ENCODE peak calls at places on chromosomes 1 and 21, in eight cellular contexts. C, Z, D, E, T, G, L and I are unnamed samples.

GRCh38 chr1:180923024-180923841 is 10.5 kb downstream of the KIAA1614 start:
- DNase-seq in C (no peak), Z (no peak), D (no peak), E (peak), T (peak), G (no peak), L (no peak), I (no peak)

GRCh38 chr1:219541946-219542345 is 71.0 kb downstream of the ZC3H11B start:
- DNase-seq in C (no peak), Z (no peak), D (no peak), E (no peak), T (no peak), G (no peak), L (no peak), I (no peak)

GRCh38 chr21:36156339-36156814 is 247 bp upstream of the DOP1B start:
- DNase-seq in C (peak), Z (peak), D (peak), E (peak), T (peak), G (peak), L (peak), I (peak)

GRCh38 chr1:210496063-210496462 is 167.4 kb downstream of the HHAT start:
- DNase-seq in C (no peak), Z (no peak), D (no peak), E (no peak), T (no peak), G (no peak), L (no peak), I (no peak)

GRCh38 chr1:153168686-153169085 is 18.0 kb upstream of the SPRR2G start:
- DNase-seq in C (no peak), Z (no peak), D (no peak), E (no peak), T (no peak), G (no peak), L (no peak), I (no peak)

GRCh38 chr1:234866007-234866866 is 256.3 kb upstream of the IRF2BP2 start:
- DNase-seq in C (no peak), Z (peak), D (no peak), E (peak), T (no peak), G (no peak), L (peak), I (no peak)

GRCh38 chr1:156768610-156769295 is 1.4 kb downstream of the PRCC start:
- DNase-seq in C (no peak), Z (no peak), D (no peak), E (no peak), T (no peak), G (no peak), L (no peak), I (no peak)

GRCh38 chr1:231663211-231663792 is 36.7 kb downstream of the DISC1 start:
- DNase-seq in C (no peak), Z (no peak), D (no peak), E (no peak), T (no peak), G (no peak), L (no peak), I (no peak)

GRCh38 chr1:221760895-221761294 is 19.0 kb upstream of the DUSP10 start:
- DNase-seq in C (no peak), Z (no peak), D (no peak), E (no peak), T (no peak), G (no peak), L (no peak), I (no peak)

GRCh38 chr1:175675017-175675416 is 68.4 kb downstream of the TNR start:
- DNase-seq in C (no peak), Z (no peak), D (no peak), E (no peak), T (no peak), G (no peak), L (no peak), I (no peak)

GRCh38 chr1:84907095-84907827 is 14.3 kb upstream of the LPAR3 start:
- DNase-seq in C (no peak), Z (no peak), D (no peak), E (peak), T (peak), G (no peak), L (no peak), I (no peak)

GRCh38 chr1:66371233-66372005 is 162.5 kb upstream of the SGIP1 start:
- DNase-seq in C (no peak), Z (no peak), D (no peak), E (peak), T (no peak), G (no peak), L (no peak), I (no peak)